ENCODE peak calls at places on chromosomes 4 and X, in six cellular contexts. W is hippocampal formation; C is ureter; H is activated CD8-positive, alpha-beta T cell treated with anti-CD3 and anti-CD28 coated beads, Interleukin-2, amount 10 ng/mL, durations not matched to agents 7 days and 5 days; Q is hepatocyte; B is mesothelial cell of epicardium. Z is an unnamed sample.

GRCh38 chr4:130309221-130309620 is 1213.3 kb downstream of the C4orf33 start:
- DNase-seq in C (no peak), W (no peak), H (no peak), B (no peak), Q (no peak), Z (no peak)

GRCh38 chrX:150770623-150771022 is 77.4 kb downstream of the MTMR1 start:
- DNase-seq in W (no peak), H (no peak), Q (no peak), B (no peak), C (no peak), Z (no peak)

GRCh38 chr4:7831330-7831729 is 108.3 kb downstream of the AFAP1 start:
- DNase-seq in H (no peak), Q (no peak), W (no peak), B (no peak), C (no peak), Z (no peak)

GRCh38 chrX:19017271-19017670 is 33.4 kb upstream of the PHKA2 start:
- DNase-seq in H (no peak), W (no peak), B (no peak), Q (peak), C (no peak), Z (no peak)

GRCh38 chr4:123505457-123506310 is 109.1 kb downstream of the SPRY1 start:
- DNase-seq in H (peak), Q (peak), B (peak), W (no peak), C (peak), Z (peak)

GRCh38 chr4:98181815-98182214 is 38.5 kb upstream of the STPG2 start:
- DNase-seq in B (no peak), Q (peak), W (no peak), C (no peak), H (no peak), Z (no peak)

GRCh38 chrX:14030248-14030592 is 528 bp upstream of the GEMIN8 start:
- DNase-seq in H (no peak), W (no peak), C (no peak), B (no peak), Q (no peak), Z (no peak)

GRCh38 chr4:111209706-111210105 is 586.8 kb upstream of the PITX2 start:
- DNase-seq in C (no peak), B (no peak), H (no peak), Q (no peak), W (no peak), Z (no peak)

GRCh38 chr4:139777757-139778156 is 112.1 kb downstream of the MGST2 start:
- DNase-seq in C (no peak), W (no peak), B (no peak), Q (no peak), H (no peak), Z (no peak)

GRCh38 chr4:115491686-115492085 is 378.3 kb upstream of the NDST4 start:
- DNase-seq in W (no peak), H (no peak), C (no peak), Q (no peak), B (no peak), Z (no peak)

GRCh38 chrX:84188320-84188834 is 378 bp upstream of the RPS6KA6 start:
- DNase-seq in B (peak), H (peak), C (peak), W (no peak), Q (peak), Z (peak)

GRCh38 chr4:170008376-170008775 is 17.8 kb downstream of the MFAP3L start:
- DNase-seq in W (no peak), C (no peak), B (no peak), H (no peak), Q (no peak), Z (no peak)

GRCh38 chr4:84955168-84955567 is 11.3 kb downstream of the WDFY3 start:
- DNase-seq in B (no peak), W (no peak), C (no peak), H (no peak), Q (no peak), Z (no peak)

GRCh38 chr4:38071801-38072567 is 111.8 kb downstream of the PTTG2 start:
- DNase-seq in B (no peak), W (no peak), H (no peak), Q (no peak), C (no peak), Z (no peak)

GRCh38 chr4:179855471-179855870 is 2387.7 kb upstream of the TENM3 start:
- DNase-seq in B (no peak), W (no peak), H (no peak), Q (no peak), C (no peak), Z (no peak)

GRCh38 chr4:77263247-77263646 is 106.2 kb downstream of the CCNG2 start:
- DNase-seq in W (no peak), C (no peak), B (no peak), Q (no peak), H (no peak), Z (no peak)

GRCh38 chrX:135973025-135973547 is 702 bp downstream of the MMGT1 start:
- DNase-seq in H (peak), C (no peak), B (no peak), W (no peak), Q (peak), Z (no peak)

GRCh38 chr4:3283916-3284315 is 8.9 kb upstream of the RGS12 start:
- DNase-seq in B (no peak), C (peak), W (no peak), H (no peak), Q (no peak), Z (peak)

GRCh38 chr4:101471201-101471600 is 123.9 kb upstream of the PPP3CA start:
- DNase-seq in B (no peak), C (no peak), Q (no peak), W (no peak), H (no peak), Z (no peak)

GRCh38 chr4:112531146-112531545 is 15.2 kb upstream of the NEUROG2 start:
- DNase-seq in H (no peak), B (no peak), W (no peak), C (no peak), Q (no peak), Z (no peak)

GRCh38 chrX:40945366-40945713 is 139.9 kb upstream of the USP9X start:
- DNase-seq in H (no peak), C (no peak), W (no peak), Q (peak), B (no peak), Z (peak)

GRCh38 chr4:167265231-167265630 is 30.9 kb upstream of the SPOCK3 start:
- DNase-seq in H (no peak), B (no peak), W (no peak), Q (no peak), C (no peak), Z (no peak)

GRCh38 chr4:101393256-101393655 is 45.9 kb upstream of the PPP3CA start:
- DNase-seq in B (no peak), Q (peak), C (no peak), W (no peak), H (no peak), Z (no peak)

GRCh38 chr4:1113311-1114009 is at the start of gene RNF212:
- DNase-seq in W (no peak), Q (peak), C (no peak), B (peak), H (peak), Z (no peak)

GRCh38 chr4:77145806-77146425 is 11.1 kb upstream of the CCNG2 start:
- DNase-seq in H (no peak), B (no peak), C (no peak), W (no peak), Q (no peak), Z (no peak)

GRCh38 chr4:54233697-54234496 is 4.8 kb downstream of the PDGFRA start:
- DNase-seq in Q (peak), C (peak), H (peak), W (peak), B (peak), Z (peak)

GRCh38 chr4:147117400-147117799 is 171.7 kb upstream of the TTC29 start:
- DNase-seq in C (no peak), Q (peak), B (no peak), W (no peak), H (no peak), Z (no peak)

GRCh38 chr4:106095408-106095807 is 200.1 kb downstream of the NPNT start:
- DNase-seq in C (no peak), B (no peak), Q (no peak), H (no peak), W (no peak), Z (no peak)

GRCh38 chr4:184803884-184804283 is 21.9 kb downstream of the ACSL1 start:
- DNase-seq in W (no peak), C (no peak), B (no peak), Q (no peak), H (no peak), Z (no peak)

GRCh38 chrX:23742174-23742692 is 843 bp downstream of the ACOT9 start:
- DNase-seq in W (no peak), B (no peak), C (peak), H (peak), Q (peak), Z (peak)

GRCh38 chrX:39953027-39953426 is 144.7 kb downstream of the BCOR start:
- DNase-seq in Q (no peak), H (no peak), W (no peak), B (no peak), C (no peak), Z (no peak)

GRCh38 chrX:39476596-39476995 is 621.2 kb downstream of the BCOR start:
- DNase-seq in H (no peak), W (no peak), Q (peak), B (no peak), C (no peak), Z (no peak)

GRCh38 chrX:15686818-15687685 is 22.4 kb upstream of the CLTRN start:
- DNase-seq in W (peak), H (peak), Q (peak), C (peak), B (no peak), Z (no peak)

GRCh38 chrX:13658602-13659001 is 5.7 kb downstream of the TCEANC start:
- DNase-seq in Q (peak), H (peak), W (peak), C (no peak), B (no peak), Z (no peak)

GRCh38 chr4:143207555-143207954 is 22.8 kb downstream of the USP38 start:
- DNase-seq in W (peak), H (no peak), Q (peak), B (no peak), C (no peak), Z (no peak)

GRCh38 chr4:39648827-39649558 is 10.3 kb upstream of the SMIM14 start:
- DNase-seq in W (no peak), B (no peak), C (no peak), H (no peak), Q (no peak), Z (no peak)